ENCODE peak calls at places on chromosome 5, in six cellular contexts. One of them, this sample, is unnamed. For H3K4me1, the result is how much of the 10 kb centered on the place peaks cover.

GRCh38 chr5:96729156-96729555 is 67.0 kb downstream of the CAST start:
- DNase-seq in trophoblast cell: no peak
- DNase-seq in hepatocyte: no peak
- DNase-seq in heart right ventricle: no peak
- DNase-seq in colonic mucosa: no peak
- DNase-seq in effector memory CD4-positive, alpha-beta T cell: no peak
- DNase-seq in this sample: no peak

GRCh38 chr5:178327446-178327845 is 94.8 kb upstream of the PHYKPL start:
- DNase-seq in trophoblast cell: no peak
- DNase-seq in hepatocyte: no peak
- DNase-seq in heart right ventricle: no peak
- DNase-seq in colonic mucosa: no peak
- DNase-seq in effector memory CD4-positive, alpha-beta T cell: no peak
- DNase-seq in this sample: no peak

GRCh38 chr5:91425046-91425445 is 41.9 kb upstream of the ARRDC3 start:
- DNase-seq in trophoblast cell: peak
- DNase-seq in hepatocyte: no peak
- DNase-seq in heart right ventricle: no peak
- DNase-seq in colonic mucosa: no peak
- DNase-seq in effector memory CD4-positive, alpha-beta T cell: no peak
- DNase-seq in this sample: no peak

GRCh38 chr5:65262590-65263189 is 219.0 kb downstream of the ADAMTS6 start:
- DNase-seq in trophoblast cell: no peak
- DNase-seq in hepatocyte: peak
- DNase-seq in heart right ventricle: peak
- DNase-seq in colonic mucosa: no peak
- DNase-seq in effector memory CD4-positive, alpha-beta T cell: no peak
- DNase-seq in this sample: peak

GRCh38 chr5:81140942-81141341 is 92.2 kb upstream of the CKMT2 start:
- DNase-seq in trophoblast cell: no peak
- DNase-seq in hepatocyte: peak
- DNase-seq in heart right ventricle: peak
- DNase-seq in colonic mucosa: no peak
- DNase-seq in effector memory CD4-positive, alpha-beta T cell: no peak
- DNase-seq in this sample: no peak

GRCh38 chr5:96220610-96221390 is 212.2 kb downstream of the PCSK1 start:
- DNase-seq in trophoblast cell: peak
- DNase-seq in hepatocyte: no peak
- DNase-seq in heart right ventricle: no peak
- DNase-seq in colonic mucosa: no peak
- DNase-seq in effector memory CD4-positive, alpha-beta T cell: no peak
- DNase-seq in this sample: no peak

GRCh38 chr5:81779125-81779934 is 28.4 kb upstream of the SSBP2 start:
- DNase-seq in trophoblast cell: peak
- DNase-seq in hepatocyte: no peak
- DNase-seq in heart right ventricle: peak
- DNase-seq in colonic mucosa: peak
- DNase-seq in effector memory CD4-positive, alpha-beta T cell: peak
- DNase-seq in this sample: peak

GRCh38 chr5:173764321-173765029 is 123.7 kb upstream of the CPEB4 start:
- DNase-seq in trophoblast cell: peak
- DNase-seq in hepatocyte: peak
- DNase-seq in heart right ventricle: peak
- DNase-seq in colonic mucosa: peak
- DNase-seq in effector memory CD4-positive, alpha-beta T cell: no peak
- DNase-seq in this sample: peak

GRCh38 chr5:122053181-122054109 is 24.6 kb downstream of the LOX start:
- DNase-seq in trophoblast cell: no peak
- DNase-seq in hepatocyte: no peak
- DNase-seq in heart right ventricle: peak
- DNase-seq in colonic mucosa: no peak
- DNase-seq in effector memory CD4-positive, alpha-beta T cell: no peak
- DNase-seq in this sample: peak

GRCh38 chr5:118952992-118953651 is 35.2 kb downstream of the DTWD2 start:
- DNase-seq in trophoblast cell: no peak
- DNase-seq in hepatocyte: no peak
- DNase-seq in heart right ventricle: no peak
- DNase-seq in colonic mucosa: no peak
- DNase-seq in effector memory CD4-positive, alpha-beta T cell: no peak
- DNase-seq in this sample: no peak

GRCh38 chr5:94691947-94692346 is 73.5 kb downstream of the SLF1 start:
- DNase-seq in trophoblast cell: peak
- DNase-seq in hepatocyte: peak
- DNase-seq in heart right ventricle: no peak
- DNase-seq in colonic mucosa: no peak
- DNase-seq in effector memory CD4-positive, alpha-beta T cell: no peak
- DNase-seq in this sample: no peak

GRCh38 chr5:140351609-140352334 is 5.4 kb upstream of the HBEGF start:
- DNase-seq in trophoblast cell: peak
- DNase-seq in hepatocyte: peak
- DNase-seq in heart right ventricle: peak
- DNase-seq in colonic mucosa: peak
- DNase-seq in effector memory CD4-positive, alpha-beta T cell: peak
- DNase-seq in this sample: no peak

GRCh38 chr5:160353379-160353778 is 17.0 kb downstream of the C1QTNF2 start:
- DNase-seq in trophoblast cell: no peak
- DNase-seq in hepatocyte: no peak
- DNase-seq in heart right ventricle: no peak
- DNase-seq in colonic mucosa: no peak
- DNase-seq in effector memory CD4-positive, alpha-beta T cell: no peak
- DNase-seq in this sample: peak

GRCh38 chr5:151696470-151697061 is 9.9 kb upstream of the SPARC start:
- DNase-seq in trophoblast cell: no peak
- DNase-seq in hepatocyte: peak
- DNase-seq in heart right ventricle: peak
- DNase-seq in colonic mucosa: peak
- DNase-seq in effector memory CD4-positive, alpha-beta T cell: no peak
- DNase-seq in this sample: peak

GRCh38 chr5:66230551-66230950 is 86.5 kb downstream of the SREK1 start:
- DNase-seq in trophoblast cell: peak
- DNase-seq in hepatocyte: no peak
- DNase-seq in heart right ventricle: no peak
- DNase-seq in colonic mucosa: no peak
- DNase-seq in effector memory CD4-positive, alpha-beta T cell: no peak
- DNase-seq in this sample: no peak

GRCh38 chr5:109805472-109805871 is 115.7 kb downstream of the MAN2A1 start:
- DNase-seq in trophoblast cell: no peak
- DNase-seq in hepatocyte: no peak
- DNase-seq in heart right ventricle: no peak
- DNase-seq in colonic mucosa: no peak
- DNase-seq in effector memory CD4-positive, alpha-beta T cell: no peak
- DNase-seq in this sample: no peak

GRCh38 chr5:96049398-96050272 is 88.0 kb upstream of the ELL2 start:
- DNase-seq in trophoblast cell: peak
- DNase-seq in hepatocyte: no peak
- DNase-seq in heart right ventricle: no peak
- DNase-seq in colonic mucosa: no peak
- DNase-seq in effector memory CD4-positive, alpha-beta T cell: no peak
- DNase-seq in this sample: no peak

GRCh38 chr5:159097461-159098284 is 2.0 kb downstream of the EBF1 start:
- DNase-seq in trophoblast cell: no peak
- DNase-seq in hepatocyte: no peak
- DNase-seq in heart right ventricle: peak
- DNase-seq in colonic mucosa: no peak
- DNase-seq in effector memory CD4-positive, alpha-beta T cell: no peak
- DNase-seq in this sample: peak

GRCh38 chr5:108079754-108080153 is 302.1 kb downstream of the FBXL17 start:
- DNase-seq in trophoblast cell: peak
- DNase-seq in hepatocyte: no peak
- DNase-seq in heart right ventricle: no peak
- DNase-seq in colonic mucosa: no peak
- DNase-seq in effector memory CD4-positive, alpha-beta T cell: no peak
- DNase-seq in this sample: no peak

GRCh38 chr5:103362211-103362610 is 103.6 kb downstream of the MACIR start:
- DNase-seq in trophoblast cell: no peak
- DNase-seq in hepatocyte: no peak
- DNase-seq in heart right ventricle: no peak
- DNase-seq in colonic mucosa: no peak
- DNase-seq in effector memory CD4-positive, alpha-beta T cell: no peak
- DNase-seq in this sample: no peak

GRCh38 chr5:56158331-56158960 is 74.7 kb downstream of the ANKRD55 start:
- DNase-seq in trophoblast cell: no peak
- DNase-seq in hepatocyte: no peak
- DNase-seq in heart right ventricle: no peak
- DNase-seq in colonic mucosa: no peak
- DNase-seq in effector memory CD4-positive, alpha-beta T cell: no peak
- DNase-seq in this sample: no peak

GRCh38 chr5:1212271-1212670 is 10.9 kb downstream of the SLC6A19 start:
- DNase-seq in trophoblast cell: no peak
- DNase-seq in hepatocyte: no peak
- DNase-seq in heart right ventricle: no peak
- DNase-seq in colonic mucosa: no peak
- DNase-seq in effector memory CD4-positive, alpha-beta T cell: no peak
- DNase-seq in this sample: peak

GRCh38 chr5:144336619-144337018 is 165.9 kb downstream of the KCTD16 start:
- DNase-seq in trophoblast cell: no peak
- DNase-seq in hepatocyte: no peak
- DNase-seq in heart right ventricle: no peak
- DNase-seq in colonic mucosa: no peak
- DNase-seq in effector memory CD4-positive, alpha-beta T cell: no peak
- DNase-seq in this sample: no peak

GRCh38 chr5:157603333-157604190 is 28.0 kb upstream of the ADAM19 start:
- DNase-seq in trophoblast cell: peak
- DNase-seq in hepatocyte: no peak
- DNase-seq in heart right ventricle: no peak
- DNase-seq in colonic mucosa: no peak
- DNase-seq in effector memory CD4-positive, alpha-beta T cell: peak
- DNase-seq in this sample: no peak

GRCh38 chr5:2697446-2698200 is 53.9 kb downstream of the IRX2 start:
- DNase-seq in trophoblast cell: peak
- DNase-seq in hepatocyte: no peak
- DNase-seq in heart right ventricle: no peak
- DNase-seq in colonic mucosa: no peak
- DNase-seq in effector memory CD4-positive, alpha-beta T cell: no peak
- DNase-seq in this sample: no peak

GRCh38 chr5:56291058-56291404 is 57.9 kb upstream of the ANKRD55 start:
- DNase-seq in trophoblast cell: no peak
- DNase-seq in hepatocyte: no peak
- DNase-seq in heart right ventricle: no peak
- DNase-seq in colonic mucosa: no peak
- DNase-seq in effector memory CD4-positive, alpha-beta T cell: no peak
- DNase-seq in this sample: no peak

GRCh38 chr5:42638972-42639371 is 117.6 kb upstream of the CCDC152 start:
- DNase-seq in trophoblast cell: no peak
- DNase-seq in hepatocyte: no peak
- DNase-seq in heart right ventricle: no peak
- DNase-seq in colonic mucosa: no peak
- DNase-seq in effector memory CD4-positive, alpha-beta T cell: no peak
- DNase-seq in this sample: no peak

GRCh38 chr5:148733601-148734438 is 79.5 kb upstream of the HTR4 start:
- DNase-seq in trophoblast cell: peak
- DNase-seq in hepatocyte: peak
- DNase-seq in heart right ventricle: peak
- DNase-seq in colonic mucosa: peak
- DNase-seq in effector memory CD4-positive, alpha-beta T cell: peak
- DNase-seq in this sample: peak

GRCh38 chr5:132777209-132778069 is at the start of gene SEPTIN8:
- DNase-seq in trophoblast cell: peak
- DNase-seq in hepatocyte: peak
- DNase-seq in heart right ventricle: peak
- DNase-seq in colonic mucosa: peak
- DNase-seq in effector memory CD4-positive, alpha-beta T cell: peak
- DNase-seq in this sample: peak

GRCh38 chr5:173953528-173954090 is 35.4 kb upstream of the C5orf47 start:
- DNase-seq in trophoblast cell: no peak
- DNase-seq in hepatocyte: no peak
- DNase-seq in heart right ventricle: no peak
- DNase-seq in colonic mucosa: no peak
- DNase-seq in effector memory CD4-positive, alpha-beta T cell: no peak
- DNase-seq in this sample: no peak

GRCh38 chr5:88677943-88678779 is 204.8 kb downstream of the MEF2C start:
- DNase-seq in trophoblast cell: no peak
- DNase-seq in hepatocyte: no peak
- DNase-seq in heart right ventricle: no peak
- DNase-seq in colonic mucosa: no peak
- DNase-seq in effector memory CD4-positive, alpha-beta T cell: no peak
- DNase-seq in this sample: no peak
- H3K4me3 ChIP-seq in trophoblast cell: no peak
- H3K4me3 ChIP-seq in hepatocyte: no peak
- H3K4me3 ChIP-seq in heart right ventricle: no peak
- H3K4me3 ChIP-seq in colonic mucosa: no peak
- H3K4me3 ChIP-seq in effector memory CD4-positive, alpha-beta T cell: no peak
- H3K4me3 ChIP-seq in this sample: no peak

GRCh38 chr5:142821733-142822487 is 51.7 kb downstream of the ARHGAP26 start:
- DNase-seq in trophoblast cell: peak
- DNase-seq in hepatocyte: peak
- DNase-seq in heart right ventricle: no peak
- DNase-seq in colonic mucosa: no peak
- DNase-seq in effector memory CD4-positive, alpha-beta T cell: no peak
- DNase-seq in this sample: no peak
- H3K4me1 ChIP-seq in trophoblast cell: under half
- H3K4me1 ChIP-seq in hepatocyte: under half
- H3K4me1 ChIP-seq in heart right ventricle: half or more
- H3K4me1 ChIP-seq in colonic mucosa: under half
- H3K4me1 ChIP-seq in effector memory CD4-positive, alpha-beta T cell: under half
- H3K4me1 ChIP-seq in this sample: under half

DNA sequence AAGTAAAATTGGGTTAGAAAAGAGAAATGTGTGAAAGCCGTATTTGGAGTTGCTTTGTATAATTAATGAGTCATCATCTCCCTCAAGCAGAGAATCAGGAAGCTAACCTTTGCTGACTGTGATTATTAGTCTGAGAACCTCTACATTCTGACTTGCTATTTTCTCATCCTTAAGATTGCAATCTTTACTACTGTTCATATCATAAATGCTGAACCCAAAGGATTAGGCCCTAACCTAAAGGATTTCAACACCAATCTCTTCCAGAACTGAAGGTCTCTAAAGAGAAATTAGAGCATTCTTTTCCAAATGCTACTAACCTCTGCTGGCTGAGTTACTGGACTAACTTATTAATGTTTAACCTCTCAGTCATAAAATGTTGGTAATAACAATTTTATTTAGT is 538.1 kb upstream of the MEF2C start:
- DNase-seq in trophoblast cell: no peak
- DNase-seq in hepatocyte: peak
- DNase-seq in heart right ventricle: no peak
- DNase-seq in colonic mucosa: no peak
- DNase-seq in effector memory CD4-positive, alpha-beta T cell: no peak
- DNase-seq in this sample: no peak
- H3K27ac ChIP-seq in trophoblast cell: no peak
- H3K27ac ChIP-seq in hepatocyte: no peak
- H3K27ac ChIP-seq in heart right ventricle: no peak
- H3K27ac ChIP-seq in colonic mucosa: no peak
- H3K27ac ChIP-seq in effector memory CD4-positive, alpha-beta T cell: no peak
- H3K27ac ChIP-seq in this sample: no peak

GRCh38 chr5:171924493-171925122 is 81.8 kb downstream of the FBXW11 start:
- DNase-seq in trophoblast cell: no peak
- DNase-seq in hepatocyte: no peak
- DNase-seq in heart right ventricle: no peak
- DNase-seq in colonic mucosa: no peak
- DNase-seq in effector memory CD4-positive, alpha-beta T cell: no peak
- DNase-seq in this sample: no peak
- H3K4me3 ChIP-seq in trophoblast cell: no peak
- H3K4me3 ChIP-seq in hepatocyte: no peak
- H3K4me3 ChIP-seq in heart right ventricle: no peak
- H3K4me3 ChIP-seq in colonic mucosa: no peak
- H3K4me3 ChIP-seq in effector memory CD4-positive, alpha-beta T cell: no peak
- H3K4me3 ChIP-seq in this sample: no peak

GRCh38 chr5:128202320-128202719 is 118.8 kb downstream of the SLC12A2 start:
- DNase-seq in trophoblast cell: no peak
- DNase-seq in hepatocyte: no peak
- DNase-seq in heart right ventricle: no peak
- DNase-seq in colonic mucosa: no peak
- DNase-seq in effector memory CD4-positive, alpha-beta T cell: no peak
- DNase-seq in this sample: no peak
- H3K4me1 ChIP-seq in trophoblast cell: under half
- H3K4me1 ChIP-seq in hepatocyte: under half
- H3K4me1 ChIP-seq in heart right ventricle: under half
- H3K4me1 ChIP-seq in colonic mucosa: under half
- H3K4me1 ChIP-seq in effector memory CD4-positive, alpha-beta T cell: under half
- H3K4me1 ChIP-seq in this sample: under half

GRCh38 chr5:147394273-147394672 is 115.6 kb downstream of the DPYSL3 start:
- DNase-seq in trophoblast cell: peak
- DNase-seq in hepatocyte: no peak
- DNase-seq in heart right ventricle: no peak
- DNase-seq in colonic mucosa: no peak
- DNase-seq in effector memory CD4-positive, alpha-beta T cell: no peak
- DNase-seq in this sample: no peak
- H3K27ac ChIP-seq in trophoblast cell: no peak
- H3K27ac ChIP-seq in hepatocyte: no peak
- H3K27ac ChIP-seq in heart right ventricle: no peak
- H3K27ac ChIP-seq in colonic mucosa: no peak
- H3K27ac ChIP-seq in effector memory CD4-positive, alpha-beta T cell: no peak
- H3K27ac ChIP-seq in this sample: no peak